ENCODE peak calls at places on chromosomes 6 and 20, in eight cellular contexts. One of them, this sample, is unnamed.

GRCh38 chr6:108541843-108542795 is 18.6 kb upstream of the FOXO3 start:
- DNase-seq in IMR-90: peak; percentile 87
- DNase-seq in PC-9: peak; percentile 71
- DNase-seq in A549: peak; percentile 40
- DNase-seq in fibroblast of lung: peak; percentile 72
- DNase-seq in neural progenitor cell: peak; percentile 82
- DNase-seq in K562: peak; percentile 65
- DNase-seq in astrocyte: peak; percentile 59
- DNase-seq in this sample: peak; percentile 67

GRCh38 chr6:53639520-53639919 is 26.0 kb downstream of the KLHL31 start:
- DNase-seq in PC-9: no peak
- DNase-seq in A549: no peak
- DNase-seq in neural progenitor cell: no peak
- DNase-seq in K562: no peak
- DNase-seq in fibroblast of lung: no peak
- DNase-seq in astrocyte: no peak
- DNase-seq in IMR-90: no peak
- DNase-seq in this sample: no peak

GRCh38 chr20:20663841-20664240 is 48.6 kb downstream of the RALGAPA2 start:
- DNase-seq in PC-9: no peak
- DNase-seq in astrocyte: no peak
- DNase-seq in fibroblast of lung: peak; percentile 11
- DNase-seq in neural progenitor cell: no peak
- DNase-seq in IMR-90: no peak
- DNase-seq in K562: no peak
- DNase-seq in A549: no peak
- DNase-seq in this sample: peak; percentile 43

GRCh38 chr20:62047666-62048345 is 17.9 kb downstream of the TAF4 start:
- DNase-seq in fibroblast of lung: no peak
- DNase-seq in PC-9: no peak
- DNase-seq in astrocyte: no peak
- DNase-seq in neural progenitor cell: no peak
- DNase-seq in IMR-90: no peak
- DNase-seq in A549: no peak
- DNase-seq in K562: no peak
- DNase-seq in this sample: peak; percentile 25

GRCh38 chr6:111852704-111853103 is 20.5 kb downstream of the FYN start:
- DNase-seq in A549: no peak
- DNase-seq in fibroblast of lung: peak; percentile 14
- DNase-seq in IMR-90: peak; percentile 34
- DNase-seq in K562: no peak
- DNase-seq in neural progenitor cell: no peak
- DNase-seq in PC-9: no peak
- DNase-seq in astrocyte: no peak
- DNase-seq in this sample: no peak

GRCh38 chr20:13113731-13114130 is 105.0 kb downstream of the SPTLC3 start:
- DNase-seq in fibroblast of lung: no peak
- DNase-seq in A549: no peak
- DNase-seq in PC-9: no peak
- DNase-seq in astrocyte: no peak
- DNase-seq in neural progenitor cell: no peak
- DNase-seq in IMR-90: no peak
- DNase-seq in K562: no peak
- DNase-seq in this sample: no peak

GRCh38 chr20:32674362-32674789 is 635 bp upstream of the C20orf203 start:
- DNase-seq in IMR-90: peak; percentile 50
- DNase-seq in K562: peak; percentile 78
- DNase-seq in astrocyte: peak; percentile 23
- DNase-seq in neural progenitor cell: peak; percentile 67
- DNase-seq in fibroblast of lung: peak; percentile 35
- DNase-seq in A549: peak; percentile 80
- DNase-seq in PC-9: peak; percentile 58
- DNase-seq in this sample: peak; percentile 44

GRCh38 chr6:136549359-136550044 is 720 bp downstream of the MAP7 start:
- DNase-seq in IMR-90: no peak
- DNase-seq in K562: peak; percentile 23
- DNase-seq in fibroblast of lung: no peak
- DNase-seq in astrocyte: no peak
- DNase-seq in neural progenitor cell: peak; percentile 56
- DNase-seq in A549: peak; percentile 18
- DNase-seq in PC-9: peak; percentile 58
- DNase-seq in this sample: peak; percentile 34

GRCh38 chr6:85394853-85395538 is 54.9 kb upstream of the NT5E start:
- DNase-seq in IMR-90: peak; percentile 47
- DNase-seq in astrocyte: peak; percentile 29
- DNase-seq in fibroblast of lung: peak; percentile 44
- DNase-seq in A549: no peak
- DNase-seq in neural progenitor cell: no peak
- DNase-seq in K562: no peak
- DNase-seq in PC-9: no peak
- DNase-seq in this sample: no peak

GRCh38 chr6:170136541-170137175 is 154.2 kb downstream of the DLL1 start:
- DNase-seq in A549: no peak
- DNase-seq in PC-9: no peak
- DNase-seq in K562: no peak
- DNase-seq in fibroblast of lung: no peak
- DNase-seq in neural progenitor cell: no peak
- DNase-seq in astrocyte: no peak
- DNase-seq in IMR-90: no peak
- DNase-seq in this sample: no peak

GRCh38 chr20:17650816-17651760 is 31.0 kb downstream of the RRBP1 start:
- DNase-seq in A549: no peak
- DNase-seq in IMR-90: peak; percentile 59
- DNase-seq in neural progenitor cell: no peak
- DNase-seq in astrocyte: no peak
- DNase-seq in K562: no peak
- DNase-seq in fibroblast of lung: no peak
- DNase-seq in PC-9: no peak
- DNase-seq in this sample: no peak

GRCh38 chr20:17647391-17648305 is 34.4 kb downstream of the RRBP1 start:
- DNase-seq in K562: no peak
- DNase-seq in neural progenitor cell: no peak
- DNase-seq in IMR-90: no peak
- DNase-seq in fibroblast of lung: no peak
- DNase-seq in astrocyte: no peak
- DNase-seq in PC-9: no peak
- DNase-seq in A549: no peak
- DNase-seq in this sample: no peak

GRCh38 chr20:17648306-17648646 is 33.8 kb downstream of the RRBP1 start:
- DNase-seq in A549: no peak
- DNase-seq in PC-9: no peak
- DNase-seq in neural progenitor cell: no peak
- DNase-seq in K562: no peak
- DNase-seq in astrocyte: no peak
- DNase-seq in fibroblast of lung: no peak
- DNase-seq in IMR-90: no peak
- DNase-seq in this sample: no peak

GRCh38 chr20:17650301-17650761 is 31.7 kb downstream of the RRBP1 start:
- DNase-seq in A549: no peak
- DNase-seq in PC-9: no peak
- DNase-seq in fibroblast of lung: no peak
- DNase-seq in astrocyte: no peak
- DNase-seq in K562: no peak
- DNase-seq in IMR-90: no peak
- DNase-seq in neural progenitor cell: no peak
- DNase-seq in this sample: no peak

DNA sequence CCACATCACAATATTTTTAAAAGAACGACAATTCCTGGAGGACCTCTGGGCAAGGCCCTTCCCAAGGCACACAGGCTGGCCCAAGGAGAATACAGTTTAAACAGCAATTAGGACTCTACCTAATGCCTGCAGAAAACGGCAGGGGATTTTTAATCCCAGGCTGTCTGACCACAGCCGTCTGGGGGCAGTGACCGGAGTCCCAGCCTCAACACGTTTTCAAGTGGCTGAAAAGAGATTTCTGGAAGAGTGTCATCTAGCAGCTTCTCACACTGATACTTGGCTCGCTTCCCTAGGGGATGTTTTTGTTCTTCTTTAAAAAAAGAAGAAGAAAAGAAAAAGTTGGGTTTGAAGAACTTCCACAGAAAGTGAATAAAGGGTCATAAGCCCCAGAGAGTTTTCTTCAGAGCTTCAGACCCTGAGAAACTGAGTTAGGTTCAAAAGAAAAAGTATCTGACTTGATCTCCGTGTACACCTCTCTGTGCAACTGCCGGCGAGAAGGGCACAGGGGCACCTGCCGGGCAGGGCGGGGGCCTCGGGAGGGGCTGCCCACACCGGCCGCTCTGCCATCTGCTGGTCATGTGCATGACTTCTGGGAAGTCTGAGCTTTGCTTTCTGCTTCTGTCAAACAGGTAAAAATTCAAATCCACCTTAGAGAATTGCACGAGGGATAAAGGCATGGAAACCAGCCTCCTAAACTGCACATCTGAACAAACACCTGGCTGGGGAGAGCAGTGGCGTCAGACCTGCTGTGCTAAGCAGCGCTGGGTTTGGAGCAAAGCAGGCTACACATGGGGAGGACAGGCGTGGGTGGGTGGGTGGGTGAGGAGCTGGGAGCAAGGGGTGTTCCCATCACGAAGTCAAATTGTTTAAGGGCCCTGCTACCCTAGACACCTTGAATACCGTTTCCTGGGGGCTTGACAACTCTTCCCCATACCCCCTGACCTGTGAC is 33.0 kb downstream of the RRBP1 start:
- DNase-seq in PC-9: no peak
- DNase-seq in fibroblast of lung: no peak
- DNase-seq in A549: peak; percentile 62
- DNase-seq in neural progenitor cell: peak; percentile 62
- DNase-seq in K562: peak; percentile 21
- DNase-seq in IMR-90: no peak
- DNase-seq in astrocyte: no peak
- DNase-seq in this sample: no peak
- H3K4me2 ChIP-seq in PC-9: no peak overlapping the region
- H3K4me2 ChIP-seq in fibroblast of lung: no peak overlapping the region
- H3K4me2 ChIP-seq in A549: no peak overlapping the region
- H3K4me2 ChIP-seq in neural progenitor cell: peak overlapping the region; percentile 20
- H3K4me2 ChIP-seq in K562: no peak overlapping the region
- H3K4me2 ChIP-seq in IMR-90: no peak overlapping the region
- H3K4me2 ChIP-seq in astrocyte: no peak overlapping the region
- H3K4me2 ChIP-seq in this sample: no peak overlapping the region

GRCh38 chr20:10530883-10531282 is 95.8 kb downstream of the SLX4IP start:
- DNase-seq in A549: no peak
- DNase-seq in neural progenitor cell: no peak
- DNase-seq in IMR-90: no peak
- DNase-seq in PC-9: no peak
- DNase-seq in fibroblast of lung: no peak
- DNase-seq in astrocyte: no peak
- DNase-seq in K562: no peak
- DNase-seq in this sample: no peak
- H3K4me2 ChIP-seq in A549: no peak overlapping the region
- H3K4me2 ChIP-seq in neural progenitor cell: no peak overlapping the region
- H3K4me2 ChIP-seq in IMR-90: no peak overlapping the region
- H3K4me2 ChIP-seq in PC-9: no peak overlapping the region
- H3K4me2 ChIP-seq in fibroblast of lung: no peak overlapping the region
- H3K4me2 ChIP-seq in astrocyte: no peak overlapping the region
- H3K4me2 ChIP-seq in K562: no peak overlapping the region
- H3K4me2 ChIP-seq in this sample: no peak overlapping the region

DNA sequence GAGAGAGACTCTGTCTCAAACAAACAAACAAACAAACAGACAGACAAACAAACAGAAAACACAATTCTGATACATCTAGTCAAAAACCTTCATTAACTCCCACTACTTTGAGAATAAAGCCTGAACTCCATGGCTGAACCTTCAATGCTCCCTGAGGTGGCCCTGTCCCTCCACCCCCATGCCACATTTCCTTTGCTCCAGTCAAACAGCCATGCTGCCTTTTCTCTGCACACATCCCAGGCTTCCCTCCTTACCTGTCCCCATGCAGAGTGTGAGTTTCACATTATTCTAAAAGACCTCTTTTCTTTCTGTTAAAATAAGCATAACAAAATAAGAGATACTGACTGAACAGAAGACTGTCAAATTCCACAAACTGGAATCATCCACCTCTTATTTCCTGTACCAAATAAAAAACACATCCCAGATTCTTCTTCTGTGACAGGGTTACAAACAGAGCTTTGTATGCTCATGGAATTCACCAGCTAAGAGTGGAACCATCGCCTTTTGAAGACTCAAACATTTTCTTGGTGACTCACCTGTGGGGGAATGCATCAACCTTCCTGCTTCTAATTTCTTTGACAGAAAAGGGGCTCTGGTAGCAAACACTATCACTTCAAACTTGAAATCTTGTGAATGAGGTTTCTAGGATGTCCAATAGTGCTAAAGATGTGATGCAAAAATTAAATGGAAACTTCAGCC is 71.0 kb upstream of the SLC22A16 start:
- DNase-seq in K562: no peak
- DNase-seq in astrocyte: peak; percentile 69
- DNase-seq in PC-9: peak; percentile 90
- DNase-seq in fibroblast of lung: peak; percentile 79
- DNase-seq in neural progenitor cell: no peak
- DNase-seq in IMR-90: peak; percentile 70
- DNase-seq in A549: no peak
- DNase-seq in this sample: peak; percentile 84
- H3K4me2 ChIP-seq in K562: no peak overlapping the region
- H3K4me2 ChIP-seq in astrocyte: peak overlapping the region; percentile 74
- H3K4me2 ChIP-seq in PC-9: peak overlapping the region; percentile 44
- H3K4me2 ChIP-seq in fibroblast of lung: peak overlapping the region; percentile 23
- H3K4me2 ChIP-seq in neural progenitor cell: no peak overlapping the region
- H3K4me2 ChIP-seq in IMR-90: peak overlapping the region; percentile 72
- H3K4me2 ChIP-seq in A549: peak overlapping the region; percentile 6
- H3K4me2 ChIP-seq in this sample: peak overlapping the region; percentile 77

DNA sequence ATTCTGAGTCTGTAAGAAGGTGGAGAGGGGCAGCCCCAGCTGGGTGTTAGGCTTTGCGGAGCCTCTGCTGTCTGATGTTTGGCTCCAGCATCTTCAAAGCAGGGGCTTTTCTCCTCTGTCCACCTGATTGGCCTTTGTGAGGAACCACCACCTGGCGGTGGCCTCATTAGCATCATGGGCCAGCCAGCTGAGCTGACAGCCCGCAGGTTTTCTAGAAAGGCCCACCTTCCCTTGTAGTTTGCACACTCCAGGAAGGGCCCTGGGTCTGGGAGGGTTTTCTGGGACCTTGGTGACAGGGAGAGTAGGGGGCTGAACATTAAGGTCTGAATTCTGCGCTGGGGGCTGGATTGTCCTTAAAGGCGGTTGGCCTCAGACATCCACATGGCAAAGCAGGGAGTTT is 11.6 kb downstream of the IGF2R start:
- DNase-seq in astrocyte: no peak
- DNase-seq in A549: no peak
- DNase-seq in K562: no peak
- DNase-seq in fibroblast of lung: no peak
- DNase-seq in PC-9: no peak
- DNase-seq in IMR-90: no peak
- DNase-seq in neural progenitor cell: no peak
- DNase-seq in this sample: no peak
- H3K4me2 ChIP-seq in astrocyte: no peak overlapping the region
- H3K4me2 ChIP-seq in A549: no peak overlapping the region
- H3K4me2 ChIP-seq in K562: no peak overlapping the region
- H3K4me2 ChIP-seq in fibroblast of lung: no peak overlapping the region
- H3K4me2 ChIP-seq in PC-9: no peak overlapping the region
- H3K4me2 ChIP-seq in IMR-90: no peak overlapping the region
- H3K4me2 ChIP-seq in neural progenitor cell: no peak overlapping the region
- H3K4me2 ChIP-seq in this sample: no peak overlapping the region